ENCODE peak calls at places on chromosomes 3 and 15, in nine cellular contexts. D is lower leg skin; C is IMR-90; S is kidney; Z is left ventricle myocardium inferior; B is psoas muscle; Q is body of pancreas; G is CD8-positive, alpha-beta T cell; U is progenitor cell of endocrine pancreas. J is an unnamed sample.

GRCh38 chr3:24184528-24185176 is 239.6 kb downstream of the NR1D2 start:
- DNase-seq in D (no peak), C (no peak), S (no peak), Z (no peak), B (no peak), Q (no peak), G (no peak), U (no peak), J (no peak)

GRCh38 chr3:95899911-95900310 is 914.5 kb upstream of the EPHA6 start:
- DNase-seq in D (no peak), C (peak; percentile 6), S (no peak), Z (no peak), B (no peak), Q (no peak), G (no peak), U (no peak), J (no peak)

GRCh38 chr3:59116138-59116537 is 66.3 kb upstream of the CFAP20DC start:
- DNase-seq in D (no peak), C (no peak), S (no peak), Z (no peak), B (no peak), Q (no peak), G (no peak), U (no peak), J (no peak)

GRCh38 chr15:33968224-33968623 is at the start of gene CHRM5:
- DNase-seq in D (no peak), C (no peak), S (no peak), Z (no peak), B (no peak), Q (no peak), G (no peak), U (no peak), J (no peak)

GRCh38 chr3:48187579-48188265 is 495 bp downstream of the CDC25A start:
- DNase-seq in D (peak; percentile 80), C (no peak), S (peak; percentile 93), Z (peak; percentile 35), B (no peak), Q (peak; percentile 53), G (no peak), U (peak; percentile 26), J (no peak)

GRCh38 chr3:28347374-28348285 is 891 bp upstream of the ZCWPW2 start:
- DNase-seq in D (peak; percentile 37), C (peak; percentile 65), S (no peak), Z (no peak), B (no peak), Q (no peak), G (no peak), U (no peak), J (no peak)

GRCh38 chr15:91054791-91055190 is 32.4 kb upstream of the VPS33B start:
- DNase-seq in D (no peak), C (no peak), S (no peak), Z (no peak), B (no peak), Q (no peak), G (no peak), U (no peak), J (no peak)

GRCh38 chr3:120498947-120499346 is 48.2 kb upstream of the FSTL1 start:
- DNase-seq in D (no peak), C (peak; percentile 99), S (no peak), Z (no peak), B (no peak), Q (no peak), G (no peak), U (no peak), J (no peak)

GRCh38 chr3:10772230-10773161 is 43.5 kb upstream of the SLC6A11 start:
- DNase-seq in D (peak; percentile 79), C (no peak), S (no peak), Z (no peak), B (no peak), Q (no peak), G (no peak), U (no peak), J (no peak)

GRCh38 chr15:84840741-84841429 is 23.7 kb downstream of the ALPK3 start:
- DNase-seq in D (no peak), C (peak; percentile 32), S (peak; percentile 92), Z (peak; percentile 79), B (peak; percentile 80), Q (peak; percentile 88), G (no peak), U (no peak), J (peak; percentile 58)

GRCh38 chr3:131072845-131073244 is 46.2 kb downstream of the NEK11 start:
- DNase-seq in D (no peak), C (peak; percentile 6), S (no peak), Z (no peak), B (no peak), Q (no peak), G (no peak), U (no peak), J (no peak)

GRCh38 chr3:195715583-195716266 is 5.1 kb upstream of the MUC20 start:
- DNase-seq in D (no peak), C (peak; percentile 57), S (peak; percentile 37), Z (no peak), B (no peak), Q (no peak), G (no peak), U (no peak), J (no peak)

GRCh38 chr15:82585072-82585471 is 44.8 kb upstream of the RPS17 start:
- DNase-seq in D (no peak), C (peak; percentile 45), S (no peak), Z (no peak), B (no peak), Q (no peak), G (no peak), U (no peak), J (no peak)

GRCh38 chr15:33328105-33328504 is 17.3 kb downstream of the RYR3 start:
- DNase-seq in D (no peak), C (no peak), S (no peak), Z (no peak), B (no peak), Q (no peak), G (no peak), U (no peak), J (no peak)

GRCh38 chr15:91824256-91824655 is 29.3 kb upstream of the SLCO3A1 start:
- DNase-seq in D (no peak), C (no peak), S (no peak), Z (peak; percentile 33), B (no peak), Q (no peak), G (no peak), U (no peak), J (no peak)

GRCh38 chr3:86921981-86922680 is 68.8 kb downstream of the VGLL3 start:
- DNase-seq in D (no peak), C (peak; percentile 39), S (no peak), Z (no peak), B (no peak), Q (no peak), G (no peak), U (no peak), J (no peak)

GRCh38 chr15:58178668-58179067 is 40.5 kb downstream of the AQP9 start:
- DNase-seq in D (no peak), C (no peak), S (no peak), Z (no peak), B (no peak), Q (no peak), G (no peak), U (no peak), J (no peak)

GRCh38 chr3:10219737-10220136 is 28.5 kb upstream of the TATDN2 start:
- DNase-seq in D (no peak), C (no peak), S (no peak), Z (no peak), B (no peak), Q (no peak), G (no peak), U (no peak), J (no peak)

GRCh38 chr15:39874890-39875549 is 45.0 kb downstream of the GPR176 start:
- DNase-seq in D (no peak), C (no peak), S (no peak), Z (no peak), B (no peak), Q (peak; percentile 49), G (no peak), U (no peak), J (no peak)

GRCh38 chr3:179750720-179751328 is 98.0 kb downstream of the USP13 start:
- DNase-seq in D (no peak), C (peak; percentile 28), S (no peak), Z (no peak), B (no peak), Q (no peak), G (no peak), U (no peak), J (no peak)
- TF ChIP-seq CTCF in D (no peak), C (peak; percentile 57), S (peak; percentile 20), Z (peak; percentile 54), B (peak; percentile 30), Q (peak; percentile 45), G (no peak), U (peak; percentile 58), J (no peak)

GRCh38 chr3:133837487-133838295 is 32.1 kb downstream of the SRPRB start:
- DNase-seq in D (peak; percentile 78), C (no peak), S (no peak), Z (no peak), B (no peak), Q (no peak), G (no peak), U (no peak), J (no peak)
- TF ChIP-seq CTCF in D (no peak), C (no peak), S (no peak), Z (no peak), B (no peak), Q (no peak), G (no peak), U (no peak), J (no peak)

DNA sequence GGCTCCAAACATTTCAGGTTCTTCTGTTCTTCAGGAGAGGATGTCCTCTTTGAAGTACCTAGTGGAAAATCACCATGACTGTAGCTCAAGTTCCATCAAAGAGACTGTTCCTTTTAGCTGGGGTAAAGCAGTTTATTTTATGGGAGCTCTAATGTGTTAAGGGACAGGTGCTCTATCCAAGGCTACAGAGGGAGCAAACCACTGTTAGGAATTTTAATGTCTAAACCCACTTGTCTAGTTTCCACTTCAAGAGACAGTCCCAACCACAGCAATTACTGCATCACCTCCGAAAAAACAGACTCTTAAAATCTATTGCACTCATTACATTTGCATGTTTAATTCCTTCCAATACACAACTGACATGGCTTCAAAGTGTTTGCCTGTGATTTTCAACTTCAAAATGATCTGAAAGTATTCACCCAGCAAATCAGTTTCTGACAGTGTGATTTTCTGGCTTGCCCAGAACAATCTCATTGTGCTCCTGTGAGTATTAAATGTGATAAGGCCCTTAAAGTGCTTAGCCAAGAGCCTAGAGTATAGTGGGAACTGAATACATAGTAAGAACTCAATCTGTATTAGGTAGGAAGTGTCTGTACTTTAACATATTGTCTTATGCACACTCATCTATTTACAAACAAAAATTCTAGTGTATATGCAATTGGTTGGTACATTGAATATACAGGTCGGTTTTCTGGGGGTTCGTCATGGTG is 266.5 kb upstream of the CCDC54 start:
- DNase-seq in D (no peak), C (no peak), S (no peak), Z (no peak), B (no peak), Q (no peak), G (no peak), U (no peak), J (no peak)
- TF ChIP-seq CTCF in D (no peak), C (no peak), S (no peak), Z (no peak), B (no peak), Q (no peak), G (no peak), U (no peak), J (no peak)

DNA sequence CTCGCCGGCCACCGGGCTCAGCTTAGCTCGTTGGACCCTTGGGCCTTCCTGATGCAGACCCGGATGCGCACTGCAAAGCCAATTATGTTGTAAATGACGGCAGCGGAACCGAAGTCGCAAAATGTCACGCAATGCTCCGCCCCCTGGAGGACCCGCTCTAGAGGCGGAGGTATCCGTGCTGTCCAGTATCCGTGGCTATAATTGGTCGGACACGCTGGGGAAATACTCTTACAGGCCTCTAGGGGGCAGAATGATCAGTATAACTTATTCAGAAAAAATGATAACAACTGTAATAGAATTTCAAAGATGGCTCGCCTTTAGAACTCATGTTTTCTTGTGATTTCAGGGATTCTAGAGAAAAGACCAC is at the start of gene PRR23B:
- DNase-seq in D (peak; percentile 64), C (no peak), S (no peak), Z (no peak), B (no peak), Q (no peak), G (no peak), U (no peak), J (no peak)
- TF ChIP-seq CTCF in D (no peak), C (no peak), S (no peak), Z (no peak), B (no peak), Q (no peak), G (no peak), U (peak; percentile 25), J (no peak)

J was measured in thoracic aorta.